ENCODE peak calls at places on chromosome 11, in five cellular contexts. L is pancreas, R is esophagus squamous epithelium, A is lung, D is left lung. P is an unnamed sample. For H3K27me3, the result is how much of the 10 kb centered on the place peaks cover.

GRCh38 chr11:132862918-132863317 is 669.4 kb downstream of the OPCML start:
- DNase-seq in L (no peak), R (no peak), A (no peak), D (no peak), P (no peak)

GRCh38 chr11:95849087-95849825 is 59.0 kb downstream of the CEP57 start:
- DNase-seq in L (no peak), R (no peak), A (no peak), D (peak), P (peak)

GRCh38 chr11:27420722-27421572 is 51.6 kb downstream of the LGR4 start:
- DNase-seq in L (no peak), R (no peak), A (no peak), D (no peak), P (no peak)

GRCh38 chr11:119335655-119336543 is 1.6 kb downstream of the RNF26 start:
- DNase-seq in L (no peak), R (no peak), A (no peak), D (no peak), P (no peak)

GRCh38 chr11:95821640-95822039 is 31.3 kb downstream of the CEP57 start:
- DNase-seq in L (no peak), R (no peak), A (no peak), D (no peak), P (no peak)

GRCh38 chr11:85180528-85180927 is 446.6 kb downstream of the DLG2 start:
- DNase-seq in L (no peak), R (no peak), A (no peak), D (no peak), P (no peak)

GRCh38 chr11:43988040-43988793 is 45.8 kb downstream of the C11orf96 start:
- DNase-seq in L (no peak), R (no peak), A (no peak), D (no peak), P (no peak)

GRCh38 chr11:45817191-45817590 is 12.2 kb downstream of the SLC35C1 start:
- DNase-seq in L (no peak), R (no peak), A (no peak), D (peak), P (no peak)

GRCh38 chr11:69588270-69588669 is 52.7 kb upstream of the CCND1 start:
- DNase-seq in L (no peak), R (no peak), A (no peak), D (no peak), P (no peak)

GRCh38 chr11:78313181-78313788 is 104.3 kb downstream of the GAB2 start:
- DNase-seq in L (no peak), R (no peak), A (no peak), D (no peak), P (peak)

GRCh38 chr11:47104337-47104950 is 72.2 kb downstream of the ARFGAP2 start:
- DNase-seq in L (no peak), R (no peak), A (no peak), D (no peak), P (peak)

GRCh38 chr11:65868907-65869306 is 3.7 kb downstream of the EFEMP2 start:
- DNase-seq in L (no peak), R (no peak), A (no peak), D (no peak), P (no peak)

GRCh38 chr11:70501026-70501901 is 102.9 kb downstream of the CTTN start:
- DNase-seq in L (no peak), R (no peak), A (no peak), D (peak), P (no peak)

GRCh38 chr11:14331476-14332136 is 27.4 kb downstream of the RRAS2 start:
- DNase-seq in L (no peak), R (no peak), A (no peak), D (no peak), P (no peak)

GRCh38 chr11:17014774-17015638 is 792 bp upstream of the PLEKHA7 start:
- DNase-seq in L (no peak), R (no peak), A (no peak), D (no peak), P (peak)

GRCh38 chr11:94650756-94651155 is 83.6 kb downstream of the PIWIL4 start:
- DNase-seq in L (peak), R (no peak), A (no peak), D (peak), P (no peak)

GRCh38 chr11:65221026-65221425 is 39.3 kb downstream of the CAPN1 start:
- DNase-seq in L (no peak), R (no peak), A (no peak), D (no peak), P (no peak)

GRCh38 chr11:129965248-129965647 is 37.4 kb downstream of the PRDM10 start:
- DNase-seq in L (no peak), R (no peak), A (no peak), D (no peak), P (no peak)

GRCh38 chr11:3165152-3165705 is at the start of gene OSBPL5:
- DNase-seq in L (peak), R (no peak), A (peak), D (peak), P (peak)

GRCh38 chr11:63978551-63979235 is 4.3 kb downstream of the COX8A start:
- DNase-seq in L (no peak), R (no peak), A (no peak), D (no peak), P (peak)
- H3K4me3 ChIP-seq in L (no peak), R (no peak), A (no peak), D (no peak), P (no peak)

DNA sequence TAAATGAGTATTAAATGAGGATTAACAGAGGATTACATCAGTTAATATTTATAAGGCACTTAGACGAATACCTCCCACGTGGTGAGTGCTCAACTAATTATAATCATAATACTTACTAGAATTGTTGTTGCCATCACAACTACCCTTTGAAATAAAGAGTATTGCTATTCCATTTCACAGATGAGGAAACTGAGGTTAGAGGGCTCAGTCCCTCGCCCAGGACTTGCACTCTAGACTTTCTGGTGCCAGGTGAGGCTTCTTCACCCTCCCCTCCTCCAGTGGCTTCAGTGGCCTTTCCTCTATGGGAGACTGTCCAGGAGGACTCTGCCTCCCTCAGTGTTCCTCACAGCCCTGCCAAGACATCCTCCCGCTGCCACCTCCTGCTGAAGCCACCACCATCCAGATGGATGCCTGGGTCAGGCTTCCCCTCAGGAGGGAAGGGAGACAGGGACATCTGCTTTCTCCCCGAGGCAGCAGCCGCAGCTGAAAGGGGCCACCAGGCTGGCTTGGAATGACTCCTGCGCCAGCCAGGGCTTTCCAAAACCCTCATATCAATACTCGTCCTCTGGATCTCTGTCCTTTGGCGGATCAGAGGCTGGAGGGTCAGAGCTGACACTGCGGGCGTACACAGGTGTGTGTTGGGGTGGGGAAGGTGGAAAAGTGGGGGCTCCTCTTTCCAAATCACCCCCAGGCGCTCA is 580.1 kb downstream of the BUD13 start:
- DNase-seq in L (no peak), R (no peak), A (no peak), D (no peak), P (peak)
- H3K27me3 ChIP-seq in L (under half), R (under half), A (under half), D (under half), P (under half)

GRCh38 chr11:127136438-127136837 is 135.9 kb upstream of the KIRREL3 start:
- DNase-seq in L (no peak), R (no peak), A (no peak), D (no peak), P (peak)
- TF ChIP-seq CTCF in L (no peak), R (no peak), A (no peak), D (no peak), P (peak)

GRCh38 chr11:61554172-61554988 is 26.5 kb downstream of the SYT7 start:
- DNase-seq in L (no peak), R (no peak), A (no peak), D (no peak), P (no peak)
- H3K4me3 ChIP-seq in L (no peak), R (no peak), A (no peak), D (no peak), P (no peak)

GRCh38 chr11:116543099-116543498 is 229.7 kb downstream of the BUD13 start:
- DNase-seq in L (no peak), R (no peak), A (no peak), D (no peak), P (no peak)

GRCh38 chr11:116540645-116541044 is 232.1 kb downstream of the BUD13 start:
- DNase-seq in L (no peak), R (no peak), A (no peak), D (no peak), P (no peak)

GRCh38 chr11:116542386-116542785 is 230.4 kb downstream of the BUD13 start:
- DNase-seq in L (no peak), R (no peak), A (no peak), D (no peak), P (no peak)

GRCh38 chr11:116540019-116540418 is 232.8 kb downstream of the BUD13 start:
- DNase-seq in L (no peak), R (no peak), A (no peak), D (no peak), P (no peak)

GRCh38 chr11:116541460-116541859 is 231.3 kb downstream of the BUD13 start:
- DNase-seq in L (no peak), R (no peak), A (no peak), D (no peak), P (no peak)
- H3K27me3 ChIP-seq in L (under half), R (under half), A (under half), D (under half), P (half or more)

GRCh38 chr11:131691558-131692041 is 321.2 kb downstream of the NTM start:
- DNase-seq in L (no peak), R (no peak), A (no peak), D (no peak), P (peak)
- TF ChIP-seq CTCF in L (peak), R (peak), A (no peak), D (peak), P (peak)

GRCh38 chr11:100719362-100719761 is 32.3 kb downstream of the ARHGAP42 start:
- DNase-seq in L (no peak), R (no peak), A (no peak), D (no peak), P (no peak)
- H3K4me3 ChIP-seq in L (no peak), R (no peak), A (no peak), D (no peak), P (no peak)

GRCh38 chr11:76206077-76206326 is 300 bp downstream of the WNT11 start:
- DNase-seq in L (no peak), R (no peak), A (no peak), D (no peak), P (no peak)

GRCh38 chr11:76201672-76202412 is 4.5 kb downstream of the WNT11 start:
- DNase-seq in L (no peak), R (no peak), A (no peak), D (no peak), P (no peak)

GRCh38 chr11:76203131-76203925 is 3.0 kb downstream of the WNT11 start:
- DNase-seq in L (no peak), R (no peak), A (no peak), D (no peak), P (no peak)

GRCh38 chr11:76205252-76206076 is 838 bp downstream of the WNT11 start:
- DNase-seq in L (no peak), R (no peak), A (no peak), D (no peak), P (peak)

DNA sequence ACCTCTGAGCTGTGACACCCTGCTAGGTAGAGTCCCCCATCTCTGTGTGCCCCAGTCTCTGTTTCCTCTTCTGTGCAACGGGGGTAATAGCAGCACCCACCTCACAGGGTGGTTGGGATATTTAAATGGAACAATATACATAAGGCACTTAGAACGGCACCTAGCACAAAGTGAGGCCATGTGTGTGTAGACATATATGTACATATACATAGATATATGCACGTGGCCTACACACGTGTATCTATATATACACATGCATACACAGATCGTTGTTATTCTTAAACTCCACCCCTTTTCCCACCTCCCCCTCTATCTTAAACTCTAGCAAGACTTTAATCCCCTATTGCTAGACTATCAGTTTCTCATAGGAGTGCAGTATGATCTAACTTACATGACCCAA is 2.4 kb downstream of the WNT11 start:
- DNase-seq in L (no peak), R (no peak), A (no peak), D (no peak), P (no peak)
- H3K27me3 ChIP-seq in L (under half), R (under half), A (under half), D (under half), P (under half)

P was measured in A673.